ENCODE peak calls at places on chromosome 19, in six cellular contexts. I is mucosa of descending colon, E is stomach, X is SJSA1, U is lower lobe of right lung, A is heart right ventricle. Z is an unnamed sample.

GRCh38 chr19:41993612-41994483 is at the start of gene ATP1A3:
- DNase-seq in I (peak; percentile 68), A (peak; percentile 66), X (peak; percentile 42), U (no peak), E (peak; percentile 51), Z (peak; percentile 91)

GRCh38 chr19:28009696-28010095 is 1203.3 kb downstream of the UQCRFS1 start:
- DNase-seq in X (no peak), U (no peak), A (no peak), E (no peak), I (no peak), Z (no peak)

GRCh38 chr19:10544242-10544752 is 593 bp downstream of the ATG4D start:
- DNase-seq in A (peak; percentile 28), I (peak; percentile 82), E (peak; percentile 66), U (no peak), X (no peak), Z (peak; percentile 36)

GRCh38 chr19:58330458-58330857 is 3.7 kb downstream of the ZSCAN22 start:
- DNase-seq in U (no peak), I (no peak), E (peak; percentile 31), X (no peak), A (no peak), Z (no peak)

GRCh38 chr19:39515551-39516191 is 732 bp downstream of the SELENOV start:
- DNase-seq in X (no peak), I (no peak), U (no peak), E (no peak), A (no peak), Z (no peak)

GRCh38 chr19:18470153-18470552 is 32.2 kb upstream of the ISYNA1 start:
- DNase-seq in X (no peak), A (no peak), E (no peak), I (no peak), U (no peak), Z (peak; percentile 50)

GRCh38 chr19:48239120-48239519 is 16.6 kb downstream of the CARD8 start:
- DNase-seq in X (no peak), I (no peak), A (no peak), E (no peak), U (no peak), Z (no peak)

GRCh38 chr19:37941820-37942515 is 35.0 kb downstream of the SIPA1L3 start:
- DNase-seq in A (no peak), I (no peak), X (peak; percentile 26), U (no peak), E (no peak), Z (no peak)

GRCh38 chr19:41233748-41234240 is 14.8 kb downstream of the AXL start:
- DNase-seq in U (peak; percentile 74), X (no peak), E (no peak), I (no peak), A (peak; percentile 31), Z (no peak)

GRCh38 chr19:48812094-48812929 is 1.5 kb upstream of the BCAT2 start:
- DNase-seq in E (peak; percentile 93), A (peak; percentile 90), X (peak; percentile 43), U (peak; percentile 93), I (peak; percentile 93), Z (peak; percentile 96)

GRCh38 chr19:48244289-48244688 is 11.4 kb downstream of the CARD8 start:
- DNase-seq in I (no peak), E (no peak), A (no peak), U (no peak), X (no peak), Z (no peak)

GRCh38 chr19:23528376-23528775 is 133.1 kb upstream of the ZNF91 start:
- DNase-seq in X (no peak), U (no peak), I (no peak), A (no peak), E (no peak), Z (no peak)

GRCh38 chr19:4007836-4008539 is 452 bp downstream of the PIAS4 start:
- DNase-seq in A (no peak), U (no peak), E (no peak), X (peak; percentile 31), I (peak; percentile 51), Z (no peak)

GRCh38 chr19:58400638-58400915 is 5.1 kb downstream of the RNF225 start:
- DNase-seq in A (no peak), X (no peak), E (no peak), I (no peak), U (no peak), Z (no peak)

GRCh38 chr19:18023596-18024212 is 15.7 kb downstream of the ARRDC2 start:
- DNase-seq in A (peak; percentile 95), U (peak; percentile 90), X (no peak), I (peak; percentile 74), E (peak; percentile 64), Z (no peak)

GRCh38 chr19:48644839-48645651 is 942 bp downstream of the CA11 start:
- DNase-seq in U (peak; percentile 78), A (peak; percentile 85), I (peak; percentile 63), E (peak; percentile 83), X (no peak), Z (peak; percentile 80)

GRCh38 chr19:35715355-35715809 is 2.4 kb upstream of the KMT2B start:
- DNase-seq in X (no peak), U (no peak), A (no peak), E (no peak), I (no peak), Z (no peak)

GRCh38 chr19:45779231-45780145 is 2.8 kb downstream of the DMPK start:
- DNase-seq in E (peak; percentile 98), U (peak; percentile 90), A (peak; percentile 76), I (peak; percentile 99), X (no peak), Z (peak; percentile 96)

GRCh38 chr19:10828981-10829821 is 6.8 kb downstream of the TMED1 start:
- DNase-seq in U (peak; percentile 38), X (no peak), A (no peak), I (no peak), E (no peak), Z (no peak)

GRCh38 chr19:313988-314815 is 23.0 kb upstream of the PLPP2 start:
- DNase-seq in U (no peak), I (no peak), X (no peak), E (peak; percentile 13), A (no peak), Z (no peak)

GRCh38 chr19:40433391-40434216 is 7.8 kb upstream of the SERTAD1 start:
- DNase-seq in I (peak; percentile 95), U (peak; percentile 93), X (peak; percentile 89), A (peak; percentile 91), E (peak; percentile 91), Z (peak; percentile 90)

GRCh38 chr19:11345122-11345752 is 831 bp downstream of the TMEM205 start:
- DNase-seq in I (peak; percentile 45), E (no peak), X (no peak), U (no peak), A (no peak), Z (no peak)

GRCh38 chr19:5579697-5580096 is 11.9 kb upstream of the TINCR start:
- DNase-seq in E (no peak), I (no peak), A (no peak), U (no peak), X (no peak), Z (no peak)

GRCh38 chr19:17530586-17530985 is 19.1 kb downstream of the PGLS start:
- DNase-seq in E (no peak), I (no peak), A (no peak), U (no peak), X (no peak), Z (no peak)

GRCh38 chr19:41426952-41427646 is at the start of gene B3GNT8:
- DNase-seq in U (peak; percentile 92), I (peak; percentile 94), E (peak; percentile 86), X (no peak), A (peak; percentile 89), Z (peak; percentile 94)

GRCh38 chr19:40717325-40717879 is 490 bp downstream of the ITPKC start:
- DNase-seq in E (no peak), I (no peak), U (no peak), A (peak; percentile 40), X (peak; percentile 39), Z (no peak)

GRCh38 chr19:14198384-14199376 is 7.3 kb downstream of the ADGRL1 start:
- DNase-seq in A (no peak), X (no peak), U (no peak), I (no peak), E (no peak), Z (peak; percentile 34)

GRCh38 chr19:51368366-51369282 is at the start of gene CLDND2:
- DNase-seq in X (no peak), E (no peak), I (no peak), A (no peak), U (no peak), Z (peak; percentile 39)

GRCh38 chr19:47507031-47507430 is 7.8 kb downstream of the NAPA start:
- DNase-seq in A (peak; percentile 75), X (no peak), I (no peak), E (no peak), U (no peak), Z (no peak)

GRCh38 chr19:13153627-13154240 is 3.5 kb downstream of the IER2 start:
- DNase-seq in A (no peak), X (peak; percentile 64), U (no peak), I (peak; percentile 68), E (peak; percentile 44), Z (peak; percentile 54)

GRCh38 chr19:5050905-5051304 is 82.0 kb downstream of the KDM4B start:
- DNase-seq in E (no peak), U (no peak), A (no peak), X (no peak), I (no peak), Z (no peak)

GRCh38 chr19:9295411-9295849 is 14.2 kb downstream of the ZNF699 start:
- DNase-seq in A (no peak), U (no peak), X (peak; percentile 6), E (no peak), I (no peak), Z (no peak)
- H3K9me3 ChIP-seq in A (peaks cover 85% of the 10 kb centered on the region), U (peaks cover 100% of the 10 kb centered on the region), X (peaks cover 40% of the 10 kb centered on the region), E (peaks cover 86% of the 10 kb centered on the region), I (peaks cover 100% of the 10 kb centered on the region), Z (peaks cover 6% of the 10 kb centered on the region)

DNA sequence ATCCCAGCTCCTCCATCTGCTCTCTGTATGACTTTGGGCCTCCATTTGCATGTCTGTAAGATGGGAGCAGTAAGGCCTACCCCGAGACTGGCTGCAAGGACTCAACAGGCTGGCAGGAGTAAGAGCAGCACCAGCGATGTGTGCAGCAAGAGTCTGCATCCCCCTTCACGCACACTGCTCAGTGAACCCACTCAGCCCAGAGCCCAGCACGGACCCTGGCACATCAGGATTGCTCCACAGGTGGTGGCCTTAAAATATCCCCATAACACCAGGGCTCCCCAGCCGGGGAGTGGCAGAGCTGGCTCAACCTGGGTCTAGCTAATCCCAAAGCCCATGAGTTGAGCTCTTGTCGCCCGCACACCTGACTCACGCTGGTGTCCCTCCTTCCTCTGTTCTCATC is 23.4 kb downstream of the VRK3 start:
- DNase-seq in I (no peak), U (no peak), E (no peak), A (no peak), X (no peak), Z (no peak)
- H3K9me3 ChIP-seq in I (no peaks in the 10 kb centered on the region), U (no peaks in the 10 kb centered on the region), E (no peaks in the 10 kb centered on the region), A (no peaks in the 10 kb centered on the region), X (no peaks in the 10 kb centered on the region), Z (no peaks in the 10 kb centered on the region)

GRCh38 chr19:15829277-15829770 is 13.9 kb upstream of the OR10H1 start:
- DNase-seq in E (no peak), A (no peak), X (no peak), I (no peak), U (no peak), Z (no peak)
- H3K9me3 ChIP-seq in E (no peaks in the 10 kb centered on the region), A (no peaks in the 10 kb centered on the region), X (no peaks in the 10 kb centered on the region), I (no peaks in the 10 kb centered on the region), U (no peaks in the 10 kb centered on the region), Z (no peaks in the 10 kb centered on the region)

DNA sequence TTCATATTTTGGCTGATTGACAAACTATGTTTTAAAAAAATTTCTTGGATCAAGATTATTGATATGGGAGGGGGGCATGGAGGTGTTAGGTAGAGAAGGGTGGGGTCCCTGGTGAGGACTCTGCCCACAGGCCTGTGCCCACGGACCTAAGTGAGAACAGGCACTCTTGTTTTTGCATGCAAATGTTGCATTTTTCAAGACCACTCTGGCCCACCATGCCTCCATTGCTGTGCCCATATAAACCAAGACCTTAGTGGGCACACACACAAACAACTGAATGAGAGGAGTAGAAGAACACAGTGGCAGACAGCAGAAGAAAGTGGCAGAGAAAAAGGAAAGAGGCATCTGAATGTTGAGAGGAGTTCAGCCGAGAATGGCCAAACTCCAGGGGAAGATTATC is 69.6 kb upstream of the ZNF98 start:
- DNase-seq in X (no peak), E (no peak), U (no peak), A (no peak), I (no peak), Z (no peak)
- H3K9me3 ChIP-seq in X (peaks cover 8% of the 10 kb centered on the region), E (peaks cover 86% of the 10 kb centered on the region), U (peaks cover 35% of the 10 kb centered on the region), A (no peaks in the 10 kb centered on the region), I (peaks cover 99% of the 10 kb centered on the region), Z (no peaks in the 10 kb centered on the region)

Z was measured in BE2C.